ENCODE peak calls at places on chromosomes 6 and 20, in ten cellular contexts. L is stimulated activated CD4-positive, alpha-beta T cell treated with anti-CD3 and anti-CD28 coated beads, TNF-alpha, amount 100 ng/mL, for 24 hours; J is naive thymus-derived CD8-positive, alpha-beta T cell; R is AML-193; K is IMR-90; N is activated T-cell treated with anti-CD3 and anti-CD28 coated beads, Interleukin-2, amount 50 U/mL, for 72 hours; E is adipocyte; I is dorsolateral prefrontal cortex; Z is renal cortical epithelial cell; U is tibial nerve. B is an unnamed sample.

GRCh38 chr6:106026748-106027147 is 59.4 kb upstream of the PRDM1 start:
- DNase-seq in L (no peak), J (no peak), R (no peak), K (peak; percentile 33), N (no peak), E (no peak), I (no peak), Z (no peak), U (no peak), B (no peak)

GRCh38 chr6:165689699-165690098 is 26.7 kb upstream of the PDE10A start:
- DNase-seq in L (no peak), J (no peak), R (no peak), K (peak; percentile 66), N (no peak), E (no peak), I (no peak), Z (no peak), U (no peak), B (peak; percentile 25)

GRCh38 chr20:41480054-41480770 is 113.6 kb upstream of the EMILIN3 start:
- DNase-seq in L (no peak), J (no peak), R (peak; percentile 43), K (no peak), N (no peak), E (peak; percentile 17), I (no peak), Z (no peak), U (no peak), B (peak; percentile 48)

GRCh38 chr20:45470262-45470931 is 844 bp downstream of the WFDC2 start:
- DNase-seq in L (no peak), J (no peak), R (no peak), K (no peak), N (peak; percentile 47), E (peak; percentile 43), I (peak; percentile 46), Z (peak; percentile 63), U (no peak), B (peak; percentile 10)

GRCh38 chr20:32050324-32050723 is 1.7 kb upstream of the HCK start:
- DNase-seq in L (no peak), J (no peak), R (no peak), K (no peak), N (no peak), E (no peak), I (no peak), Z (no peak), U (no peak), B (no peak)

GRCh38 chr6:105900120-105900937 is 185.8 kb upstream of the PRDM1 start:
- DNase-seq in L (no peak), J (no peak), R (no peak), K (peak; percentile 91), N (peak; percentile 49), E (peak; percentile 89), I (no peak), Z (peak; percentile 36), U (peak; percentile 56), B (peak; percentile 94)

GRCh38 chr6:127186889-127187288 is 68.4 kb downstream of the RSPO3 start:
- DNase-seq in L (peak; percentile 15), J (peak; percentile 15), R (peak; percentile 53), K (no peak), N (peak; percentile 73), E (no peak), I (peak; percentile 18), Z (no peak), U (peak; percentile 64), B (no peak)

GRCh38 chr6:148808786-148809304 is 62.0 kb downstream of the UST start:
- DNase-seq in L (no peak), J (no peak), R (no peak), K (no peak), N (no peak), E (no peak), I (no peak), Z (no peak), U (no peak), B (no peak)

GRCh38 chr20:3751664-3752385 is 15.7 kb downstream of the ADISSP start:
- DNase-seq in L (peak; percentile 22), J (peak; percentile 58), R (no peak), K (no peak), N (peak; percentile 80), E (no peak), I (no peak), Z (no peak), U (no peak), B (no peak)

GRCh38 chr20:63045401-63045800 is 38.6 kb upstream of the BHLHE23 start:
- DNase-seq in L (no peak), J (no peak), R (no peak), K (no peak), N (no peak), E (no peak), I (no peak), Z (no peak), U (no peak), B (no peak)

GRCh38 chr6:166786704-166787293 is 159.7 kb upstream of the RPS6KA2 start:
- DNase-seq in L (peak; percentile 16), J (peak; percentile 21), R (peak; percentile 81), K (peak; percentile 65), N (peak; percentile 10), E (peak; percentile 90), I (no peak), Z (peak; percentile 72), U (peak; percentile 60), B (peak; percentile 68)

GRCh38 chr6:168099201-168100010 is 20.4 kb upstream of the FRMD1 start:
- DNase-seq in L (no peak), J (no peak), R (no peak), K (no peak), N (no peak), E (no peak), I (no peak), Z (no peak), U (no peak), B (no peak)

GRCh38 chr6:117167520-117168271 is 97.7 kb upstream of the VGLL2 start:
- DNase-seq in L (no peak), J (no peak), R (no peak), K (peak; percentile 2), N (no peak), E (peak; percentile 64), I (no peak), Z (peak; percentile 95), U (no peak), B (peak; percentile 100)

GRCh38 chr20:7851031-7851490 is 89.2 kb downstream of the HAO1 start:
- DNase-seq in L (no peak), J (no peak), R (no peak), K (peak; percentile 11), N (no peak), E (no peak), I (no peak), Z (peak; percentile 99), U (no peak), B (peak; percentile 73)

GRCh38 chr6:27575594-27576361 is 102.9 kb upstream of the ZNF184 start:
- DNase-seq in L (no peak), J (no peak), R (no peak), K (no peak), N (no peak), E (no peak), I (no peak), Z (no peak), U (no peak), B (peak; percentile 58)

GRCh38 chr6:125745281-125746018 is 4.0 kb upstream of the HEY2 start:
- DNase-seq in L (no peak), J (no peak), R (no peak), K (no peak), N (no peak), E (no peak), I (no peak), Z (no peak), U (no peak), B (no peak)

GRCh38 chr6:74458536-74458935 is 747.3 kb downstream of the COL12A1 start:
- DNase-seq in L (no peak), J (no peak), R (no peak), K (peak; percentile 31), N (no peak), E (no peak), I (no peak), Z (no peak), U (no peak), B (no peak)

GRCh38 chr6:27049863-27050781 is 197.4 kb upstream of the PRSS16 start:
- DNase-seq in L (no peak), J (no peak), R (no peak), K (no peak), N (no peak), E (no peak), I (no peak), Z (no peak), U (no peak), B (no peak)

GRCh38 chr20:25273541-25274358 is 25.9 kb downstream of the PYGB start:
- DNase-seq in L (no peak), J (no peak), R (no peak), K (no peak), N (no peak), E (no peak), I (peak; percentile 81), Z (no peak), U (no peak), B (no peak)

GRCh38 chr6:137977814-137978213 is 110.8 kb downstream of the TNFAIP3 start:
- DNase-seq in L (no peak), J (no peak), R (no peak), K (no peak), N (no peak), E (no peak), I (no peak), Z (no peak), U (no peak), B (no peak)

GRCh38 chr20:9628166-9628565 is 113.8 kb downstream of the LAMP5 start:
- DNase-seq in L (no peak), J (no peak), R (no peak), K (no peak), N (no peak), E (no peak), I (no peak), Z (no peak), U (no peak), B (no peak)

GRCh38 chr6:3094815-3095214 is 23.7 kb upstream of the BPHL start:
- DNase-seq in L (no peak), J (no peak), R (no peak), K (no peak), N (no peak), E (no peak), I (no peak), Z (no peak), U (no peak), B (no peak)

GRCh38 chr6:166989427-166990034 is 9.7 kb upstream of the CEP43 start:
- DNase-seq in L (peak; percentile 23), J (peak; percentile 34), R (peak; percentile 61), K (peak; percentile 49), N (no peak), E (peak; percentile 74), I (no peak), Z (peak; percentile 49), U (no peak), B (peak; percentile 28)

GRCh38 chr6:4185846-4186245 is 50.5 kb upstream of the ECI2 start:
- DNase-seq in L (no peak), J (no peak), R (no peak), K (no peak), N (no peak), E (no peak), I (no peak), Z (no peak), U (no peak), B (no peak)

GRCh38 chr20:45343445-45343866 is 4.8 kb downstream of the SDC4 start:
- DNase-seq in L (no peak), J (no peak), R (no peak), K (no peak), N (no peak), E (peak; percentile 28), I (no peak), Z (peak; percentile 82), U (no peak), B (no peak)

GRCh38 chr6:158815379-158815724 is 3.8 kb downstream of the EZR start:
- DNase-seq in L (no peak), J (no peak), R (no peak), K (no peak), N (no peak), E (no peak), I (no peak), Z (peak; percentile 67), U (no peak), B (no peak)

GRCh38 chr20:51938557-51939324 is 136.4 kb upstream of the SALL4 start:
- DNase-seq in L (no peak), J (no peak), R (no peak), K (peak; percentile 19), N (no peak), E (peak; percentile 74), I (no peak), Z (no peak), U (no peak), B (no peak)

GRCh38 chr20:53914861-53915458 is 155.4 kb downstream of the BCAS1 start:
- DNase-seq in L (no peak), J (no peak), R (no peak), K (no peak), N (no peak), E (peak; percentile 34), I (no peak), Z (no peak), U (no peak), B (peak; percentile 63)

B was measured in LHCN-M2.